ENCODE peak calls at places on chromosomes 1 and 21, in ten cellular contexts. P, K, F, W, M, B, R, U, A and D are unnamed samples.

GRCh38 chr1:160365325-160365724 is 1.5 kb upstream of the NHLH1 start:
- DNase-seq in P (no peak), A (no peak), W (no peak), F (no peak), R (no peak), M (no peak), K (no peak), U (no peak), B (no peak), D (no peak)

GRCh38 chr1:237975903-237976302 is 85.2 kb upstream of the ZP4 start:
- DNase-seq in U (no peak), M (no peak), R (no peak), B (no peak), A (no peak), K (no peak), F (no peak), W (no peak), P (no peak), D (no peak)

GRCh38 chr1:199226163-199226562 is 587.3 kb downstream of the PTPRC start:
- DNase-seq in U (no peak), K (no peak), R (no peak), B (no peak), A (no peak), W (no peak), F (peak), M (no peak), P (no peak), D (no peak)

GRCh38 chr1:20344738-20345137 is 54.1 kb downstream of the VWA5B1 start:
- DNase-seq in P (no peak), W (no peak), K (no peak), U (no peak), R (no peak), F (no peak), A (no peak), M (no peak), B (no peak), D (no peak)

GRCh38 chr1:7781923-7782495 is 2.1 kb upstream of the PER3 start:
- DNase-seq in P (no peak), M (no peak), U (no peak), W (no peak), B (no peak), F (no peak), A (no peak), R (no peak), K (no peak), D (no peak)

GRCh38 chr1:110668523-110668922 is 6.2 kb downstream of the KCNA3 start:
- DNase-seq in M (no peak), R (no peak), P (no peak), A (no peak), W (no peak), U (no peak), F (no peak), B (no peak), K (no peak), D (no peak)

GRCh38 chr1:67572217-67572593 is 112.8 kb upstream of the GADD45A start:
- DNase-seq in B (no peak), U (no peak), A (no peak), F (no peak), M (no peak), P (no peak), R (no peak), W (no peak), K (no peak), D (no peak)

GRCh38 chr1:95321516-95321915 is 87.5 kb downstream of the RWDD3 start:
- DNase-seq in A (no peak), U (no peak), F (no peak), M (no peak), R (no peak), K (no peak), W (no peak), B (no peak), P (no peak), D (no peak)

GRCh38 chr1:18536356-18536755 is 55.6 kb downstream of the KLHDC7A start:
- DNase-seq in R (no peak), M (no peak), P (no peak), F (no peak), K (no peak), W (no peak), A (no peak), B (no peak), U (no peak), D (no peak)

GRCh38 chr1:100090471-100090870 is 42.3 kb downstream of the SASS6 start:
- DNase-seq in R (no peak), A (no peak), B (no peak), W (no peak), U (no peak), F (no peak), K (no peak), M (no peak), P (no peak), D (no peak)

GRCh38 chr1:154351363-154352068 is 26.2 kb downstream of the ATP8B2 start:
- DNase-seq in B (no peak), W (no peak), P (peak), F (no peak), U (no peak), M (no peak), R (no peak), K (no peak), A (no peak), D (no peak)

GRCh38 chr1:234683127-234683855 is 73.3 kb upstream of the IRF2BP2 start:
- DNase-seq in K (no peak), U (no peak), A (no peak), F (no peak), B (no peak), W (no peak), M (no peak), R (no peak), P (no peak), D (no peak)

GRCh38 chr1:170366980-170367379 is 165.0 kb upstream of the GORAB start:
- DNase-seq in P (no peak), B (no peak), M (no peak), U (no peak), A (no peak), R (no peak), F (no peak), W (no peak), K (no peak), D (no peak)

GRCh38 chr1:162631546-162632233 is 574 bp upstream of the DDR2 start:
- DNase-seq in A (no peak), R (peak), B (peak), W (peak), F (no peak), K (no peak), M (no peak), P (no peak), U (no peak), D (no peak)

GRCh38 chr1:215544566-215544965 is 22.5 kb upstream of the KCTD3 start:
- DNase-seq in W (no peak), K (no peak), F (no peak), M (no peak), P (no peak), U (no peak), B (no peak), A (no peak), R (no peak), D (no peak)

GRCh38 chr1:1345384-1345783 is 3.8 kb downstream of the DVL1 start:
- DNase-seq in P (no peak), B (no peak), U (no peak), W (no peak), A (no peak), R (no peak), K (no peak), M (no peak), F (no peak), D (no peak)

GRCh38 chr1:23421752-23422312 is 2.7 kb downstream of the TCEA3 start:
- DNase-seq in K (no peak), M (no peak), U (no peak), F (no peak), A (no peak), W (no peak), B (no peak), R (no peak), P (no peak), D (no peak)

GRCh38 chr21:45801989-45802388 is 158.5 kb downstream of the PCBP3 start:
- DNase-seq in W (peak), A (no peak), R (no peak), M (no peak), K (no peak), U (no peak), B (no peak), P (no peak), F (no peak), D (no peak)

GRCh38 chr1:201137579-201138310 is 10.8 kb upstream of the ASCL5 start:
- DNase-seq in K (no peak), A (no peak), B (peak), F (no peak), W (peak), M (no peak), P (no peak), U (no peak), R (peak), D (no peak)

GRCh38 chr1:6048179-6048867 is 2.6 kb downstream of the KCNAB2 start:
- DNase-seq in M (no peak), W (no peak), A (no peak), K (no peak), R (no peak), F (no peak), B (no peak), P (peak), U (no peak), D (no peak)

GRCh38 chr1:33004628-33005027 is 32.1 kb downstream of the AK2 start:
- DNase-seq in U (no peak), P (no peak), M (no peak), K (no peak), R (no peak), F (no peak), B (no peak), W (no peak), A (no peak), D (no peak)

GRCh38 chr1:41486053-41486891 is 1.8 kb upstream of the EDN2 start:
- DNase-seq in K (peak), U (peak), R (peak), W (no peak), F (no peak), B (no peak), P (no peak), M (no peak), A (no peak), D (no peak)

GRCh38 chr1:197180252-197180878 is 33.9 kb upstream of the ASPM start:
- DNase-seq in K (no peak), A (no peak), R (no peak), F (no peak), P (peak), W (no peak), B (no peak), M (no peak), U (peak), D (no peak)

GRCh38 chr1:157091668-157092273 is 7.8 kb downstream of the ETV3L start:
- DNase-seq in B (no peak), M (no peak), F (no peak), U (no peak), R (no peak), W (peak), K (no peak), P (no peak), A (no peak), D (no peak)

GRCh38 chr1:51648180-51649109 is 31.6 kb downstream of the OSBPL9 start:
- DNase-seq in M (no peak), P (peak), F (no peak), R (no peak), A (no peak), K (no peak), U (no peak), W (no peak), B (no peak), D (peak)

GRCh38 chr21:44199448-44199847 is 41.3 kb downstream of the ICOSLG start:
- DNase-seq in A (peak), U (no peak), K (no peak), B (no peak), M (no peak), F (no peak), P (no peak), R (no peak), W (no peak), D (no peak)

GRCh38 chr1:162889989-162890388 is 29.0 kb upstream of the CCDC190 start:
- DNase-seq in B (no peak), R (no peak), K (no peak), P (peak), W (no peak), A (no peak), M (no peak), F (no peak), U (no peak), D (no peak)

GRCh38 chr21:24824209-24824608 is 783.1 kb downstream of the MRPL39 start:
- DNase-seq in B (no peak), P (no peak), M (no peak), R (no peak), U (no peak), W (no peak), A (no peak), F (no peak), K (no peak), D (no peak)

GRCh38 chr1:201305815-201306214 is 22.5 kb downstream of the PKP1 start:
- DNase-seq in M (no peak), F (no peak), U (no peak), W (no peak), P (no peak), R (no peak), B (no peak), K (no peak), A (no peak), D (no peak)

GRCh38 chr1:213724640-213725536 is 262.9 kb upstream of the PROX1 start:
- DNase-seq in P (no peak), W (no peak), U (no peak), F (no peak), B (peak), A (no peak), K (peak), M (no peak), R (peak), D (no peak)

GRCh38 chr1:184866991-184867788 is 107.1 kb downstream of the NIBAN1 start:
- DNase-seq in K (peak), P (no peak), B (no peak), W (no peak), U (no peak), R (no peak), A (no peak), M (peak), F (peak), D (no peak)

GRCh38 chr1:36411674-36412648 is 14.3 kb upstream of the LSM10 start:
- DNase-seq in A (no peak), B (no peak), U (no peak), R (no peak), F (peak), P (peak), M (no peak), K (no peak), W (no peak), D (no peak)

GRCh38 chr1:23562138-23562819 is 3.0 kb upstream of the ID3 start:
- DNase-seq in P (peak), W (peak), U (peak), B (peak), R (peak), A (peak), F (no peak), K (no peak), M (no peak), D (peak)

GRCh38 chr1:26520339-26520738 is 9.2 kb upstream of the RPS6KA1 start:
- DNase-seq in B (no peak), F (no peak), P (no peak), A (no peak), U (no peak), R (no peak), M (no peak), K (no peak), W (no peak), D (no peak)

GRCh38 chr1:48917901-48918603 is 141.4 kb upstream of the BEND5 start:
- DNase-seq in W (no peak), K (no peak), F (no peak), M (no peak), P (peak), B (no peak), R (no peak), A (no peak), U (no peak), D (no peak)

GRCh38 chr1:109624215-109625010 is 4.8 kb downstream of the AMPD2 start:
- DNase-seq in A (no peak), M (no peak), U (no peak), W (peak), B (no peak), F (no peak), R (no peak), P (no peak), K (no peak), D (no peak)